ENCODE peak calls at places on chromosomes 4 and X, in ten cellular contexts. One of them, this sample, is unnamed.

GRCh38 chr4:158604369-158604768 is 67.3 kb downstream of the C4orf46 start:
- DNase-seq in adipocyte: no peak
- DNase-seq in occipital lobe: no peak
- DNase-seq in Karpas-422: no peak
- DNase-seq in NCI-H1092 treated with DMSO at 0.1 percent for 48 hours: no peak
- DNase-seq in WTC11: no peak
- DNase-seq in NCI-H748 treated with DMSO at 0.1 percent for 48 hours: no peak
- DNase-seq in heart left ventricle: no peak
- DNase-seq in naive thymus-derived CD4-positive, alpha-beta T cell: no peak
- DNase-seq in iris pigment epithelial cell: no peak
- DNase-seq in this sample: no peak

GRCh38 chr4:185573651-185574199 is 38.4 kb upstream of the PDLIM3 start:
- DNase-seq in heart left ventricle: no peak
- DNase-seq in adipocyte: peak; percentile 75
- DNase-seq in naive thymus-derived CD4-positive, alpha-beta T cell: no peak
- DNase-seq in occipital lobe: no peak
- DNase-seq in NCI-H1092 treated with DMSO at 0.1 percent for 48 hours: no peak
- DNase-seq in iris pigment epithelial cell: peak; percentile 93
- DNase-seq in NCI-H748 treated with DMSO at 0.1 percent for 48 hours: peak; percentile 20
- DNase-seq in WTC11: peak; percentile 41
- DNase-seq in Karpas-422: no peak
- DNase-seq in this sample: no peak

GRCh38 chr4:108170729-108171540 is 2.2 kb upstream of the LEF1 start:
- DNase-seq in WTC11: no peak
- DNase-seq in occipital lobe: no peak
- DNase-seq in adipocyte: peak; percentile 12
- DNase-seq in NCI-H1092 treated with DMSO at 0.1 percent for 48 hours: no peak
- DNase-seq in Karpas-422: no peak
- DNase-seq in naive thymus-derived CD4-positive, alpha-beta T cell: no peak
- DNase-seq in iris pigment epithelial cell: no peak
- DNase-seq in NCI-H748 treated with DMSO at 0.1 percent for 48 hours: no peak
- DNase-seq in heart left ventricle: no peak
- DNase-seq in this sample: no peak

GRCh38 chr4:96473246-96473645 is 633.4 kb downstream of the PDHA2 start:
- DNase-seq in Karpas-422: no peak
- DNase-seq in iris pigment epithelial cell: no peak
- DNase-seq in adipocyte: no peak
- DNase-seq in occipital lobe: no peak
- DNase-seq in naive thymus-derived CD4-positive, alpha-beta T cell: no peak
- DNase-seq in heart left ventricle: no peak
- DNase-seq in NCI-H748 treated with DMSO at 0.1 percent for 48 hours: no peak
- DNase-seq in NCI-H1092 treated with DMSO at 0.1 percent for 48 hours: no peak
- DNase-seq in WTC11: no peak
- DNase-seq in this sample: no peak

GRCh38 chr4:12949719-12950118 is 534.4 kb downstream of the RAB28 start:
- DNase-seq in NCI-H1092 treated with DMSO at 0.1 percent for 48 hours: no peak
- DNase-seq in iris pigment epithelial cell: peak; percentile 0
- DNase-seq in NCI-H748 treated with DMSO at 0.1 percent for 48 hours: peak; percentile 15
- DNase-seq in naive thymus-derived CD4-positive, alpha-beta T cell: no peak
- DNase-seq in Karpas-422: no peak
- DNase-seq in occipital lobe: no peak
- DNase-seq in adipocyte: no peak
- DNase-seq in heart left ventricle: no peak
- DNase-seq in WTC11: no peak
- DNase-seq in this sample: no peak

GRCh38 chr4:174217273-174218126 is 66.0 kb downstream of the FBXO8 start:
- DNase-seq in Karpas-422: no peak
- DNase-seq in WTC11: peak; percentile 40
- DNase-seq in iris pigment epithelial cell: peak; percentile 61
- DNase-seq in NCI-H1092 treated with DMSO at 0.1 percent for 48 hours: peak; percentile 23
- DNase-seq in adipocyte: peak; percentile 73
- DNase-seq in NCI-H748 treated with DMSO at 0.1 percent for 48 hours: no peak
- DNase-seq in heart left ventricle: peak; percentile 27
- DNase-seq in occipital lobe: no peak
- DNase-seq in naive thymus-derived CD4-positive, alpha-beta T cell: no peak
- DNase-seq in this sample: peak; percentile 69

GRCh38 chr4:11805837-11806236 is 377.1 kb upstream of the HS3ST1 start:
- DNase-seq in iris pigment epithelial cell: peak; percentile 14
- DNase-seq in heart left ventricle: no peak
- DNase-seq in WTC11: no peak
- DNase-seq in NCI-H1092 treated with DMSO at 0.1 percent for 48 hours: peak; percentile 1
- DNase-seq in naive thymus-derived CD4-positive, alpha-beta T cell: no peak
- DNase-seq in Karpas-422: peak; percentile 60
- DNase-seq in occipital lobe: no peak
- DNase-seq in NCI-H748 treated with DMSO at 0.1 percent for 48 hours: peak; percentile 20
- DNase-seq in adipocyte: peak; percentile 26
- DNase-seq in this sample: no peak

GRCh38 chr4:123616970-123617392 is 220.4 kb downstream of the SPRY1 start:
- DNase-seq in naive thymus-derived CD4-positive, alpha-beta T cell: peak; percentile 42
- DNase-seq in NCI-H748 treated with DMSO at 0.1 percent for 48 hours: peak; percentile 80
- DNase-seq in iris pigment epithelial cell: peak; percentile 63
- DNase-seq in NCI-H1092 treated with DMSO at 0.1 percent for 48 hours: peak; percentile 93
- DNase-seq in WTC11: no peak
- DNase-seq in Karpas-422: no peak
- DNase-seq in occipital lobe: peak; percentile 21
- DNase-seq in adipocyte: no peak
- DNase-seq in heart left ventricle: peak; percentile 84
- DNase-seq in this sample: no peak

GRCh38 chr4:124288706-124289486 is 423.6 kb downstream of the ANKRD50 start:
- DNase-seq in naive thymus-derived CD4-positive, alpha-beta T cell: no peak
- DNase-seq in occipital lobe: no peak
- DNase-seq in NCI-H1092 treated with DMSO at 0.1 percent for 48 hours: no peak
- DNase-seq in Karpas-422: no peak
- DNase-seq in heart left ventricle: no peak
- DNase-seq in iris pigment epithelial cell: peak; percentile 41
- DNase-seq in NCI-H748 treated with DMSO at 0.1 percent for 48 hours: no peak
- DNase-seq in WTC11: no peak
- DNase-seq in adipocyte: peak; percentile 20
- DNase-seq in this sample: no peak

GRCh38 chrX:15356444-15356843 is 21.1 kb upstream of the PIGA start:
- DNase-seq in adipocyte: peak; percentile 83
- DNase-seq in Karpas-422: peak; percentile 55
- DNase-seq in occipital lobe: no peak
- DNase-seq in iris pigment epithelial cell: peak; percentile 75
- DNase-seq in naive thymus-derived CD4-positive, alpha-beta T cell: no peak
- DNase-seq in NCI-H748 treated with DMSO at 0.1 percent for 48 hours: no peak
- DNase-seq in heart left ventricle: no peak
- DNase-seq in WTC11: no peak
- DNase-seq in NCI-H1092 treated with DMSO at 0.1 percent for 48 hours: no peak
- DNase-seq in this sample: no peak

GRCh38 chr4:123783091-123783765 is 386.6 kb downstream of the SPRY1 start:
- DNase-seq in naive thymus-derived CD4-positive, alpha-beta T cell: no peak
- DNase-seq in occipital lobe: no peak
- DNase-seq in NCI-H748 treated with DMSO at 0.1 percent for 48 hours: no peak
- DNase-seq in NCI-H1092 treated with DMSO at 0.1 percent for 48 hours: no peak
- DNase-seq in WTC11: no peak
- DNase-seq in iris pigment epithelial cell: peak; percentile 46
- DNase-seq in heart left ventricle: no peak
- DNase-seq in Karpas-422: no peak
- DNase-seq in adipocyte: peak; percentile 31
- DNase-seq in this sample: no peak

GRCh38 chrX:12488781-12489180 is 302.4 kb upstream of the PRPS2 start:
- DNase-seq in naive thymus-derived CD4-positive, alpha-beta T cell: no peak
- DNase-seq in NCI-H1092 treated with DMSO at 0.1 percent for 48 hours: no peak
- DNase-seq in WTC11: no peak
- DNase-seq in heart left ventricle: no peak
- DNase-seq in NCI-H748 treated with DMSO at 0.1 percent for 48 hours: no peak
- DNase-seq in occipital lobe: no peak
- DNase-seq in iris pigment epithelial cell: no peak
- DNase-seq in Karpas-422: no peak
- DNase-seq in adipocyte: no peak
- DNase-seq in this sample: no peak

GRCh38 chr4:101162990-101163380 is 184.3 kb downstream of the PPP3CA start:
- DNase-seq in iris pigment epithelial cell: no peak
- DNase-seq in NCI-H748 treated with DMSO at 0.1 percent for 48 hours: no peak
- DNase-seq in NCI-H1092 treated with DMSO at 0.1 percent for 48 hours: no peak
- DNase-seq in adipocyte: no peak
- DNase-seq in occipital lobe: no peak
- DNase-seq in heart left ventricle: no peak
- DNase-seq in Karpas-422: no peak
- DNase-seq in naive thymus-derived CD4-positive, alpha-beta T cell: no peak
- DNase-seq in WTC11: no peak
- DNase-seq in this sample: no peak

GRCh38 chrX:2874222-2875135 is 45.7 kb downstream of the GYG2 start:
- DNase-seq in NCI-H748 treated with DMSO at 0.1 percent for 48 hours: no peak
- DNase-seq in naive thymus-derived CD4-positive, alpha-beta T cell: no peak
- DNase-seq in WTC11: no peak
- DNase-seq in NCI-H1092 treated with DMSO at 0.1 percent for 48 hours: no peak
- DNase-seq in occipital lobe: no peak
- DNase-seq in iris pigment epithelial cell: no peak
- DNase-seq in heart left ventricle: no peak
- DNase-seq in Karpas-422: no peak
- DNase-seq in adipocyte: no peak
- DNase-seq in this sample: no peak

GRCh38 chrX:101759000-101759399 is 99.3 kb upstream of the ARMCX2 start:
- DNase-seq in Karpas-422: peak; percentile 71
- DNase-seq in adipocyte: peak; percentile 66
- DNase-seq in naive thymus-derived CD4-positive, alpha-beta T cell: peak; percentile 8
- DNase-seq in occipital lobe: no peak
- DNase-seq in heart left ventricle: peak; percentile 7
- DNase-seq in WTC11: peak; percentile 56
- DNase-seq in NCI-H1092 treated with DMSO at 0.1 percent for 48 hours: peak; percentile 5
- DNase-seq in NCI-H748 treated with DMSO at 0.1 percent for 48 hours: no peak
- DNase-seq in iris pigment epithelial cell: peak; percentile 43
- DNase-seq in this sample: no peak

GRCh38 chrX:27915617-27916016 is 65.6 kb downstream of the DCAF8L1 start:
- DNase-seq in occipital lobe: no peak
- DNase-seq in adipocyte: no peak
- DNase-seq in Karpas-422: no peak
- DNase-seq in heart left ventricle: no peak
- DNase-seq in NCI-H748 treated with DMSO at 0.1 percent for 48 hours: no peak
- DNase-seq in naive thymus-derived CD4-positive, alpha-beta T cell: no peak
- DNase-seq in iris pigment epithelial cell: peak; percentile 60
- DNase-seq in WTC11: no peak
- DNase-seq in NCI-H1092 treated with DMSO at 0.1 percent for 48 hours: no peak
- DNase-seq in this sample: no peak

GRCh38 chr4:117479673-117480072 is 394.3 kb upstream of the TRAM1L1 start:
- DNase-seq in adipocyte: no peak
- DNase-seq in NCI-H1092 treated with DMSO at 0.1 percent for 48 hours: no peak
- DNase-seq in WTC11: no peak
- DNase-seq in NCI-H748 treated with DMSO at 0.1 percent for 48 hours: no peak
- DNase-seq in heart left ventricle: no peak
- DNase-seq in iris pigment epithelial cell: no peak
- DNase-seq in Karpas-422: no peak
- DNase-seq in naive thymus-derived CD4-positive, alpha-beta T cell: no peak
- DNase-seq in occipital lobe: no peak
- DNase-seq in this sample: no peak

GRCh38 chr4:101321481-101322042 is 25.8 kb downstream of the PPP3CA start:
- DNase-seq in adipocyte: peak; percentile 31
- DNase-seq in heart left ventricle: no peak
- DNase-seq in iris pigment epithelial cell: peak; percentile 8
- DNase-seq in naive thymus-derived CD4-positive, alpha-beta T cell: no peak
- DNase-seq in NCI-H1092 treated with DMSO at 0.1 percent for 48 hours: no peak
- DNase-seq in WTC11: no peak
- DNase-seq in occipital lobe: no peak
- DNase-seq in Karpas-422: no peak
- DNase-seq in NCI-H748 treated with DMSO at 0.1 percent for 48 hours: no peak
- DNase-seq in this sample: no peak

GRCh38 chr4:169305651-169306050 is 34.9 kb upstream of the SH3RF1 start:
- DNase-seq in iris pigment epithelial cell: peak; percentile 31
- DNase-seq in adipocyte: peak; percentile 64
- DNase-seq in occipital lobe: no peak
- DNase-seq in Karpas-422: no peak
- DNase-seq in naive thymus-derived CD4-positive, alpha-beta T cell: no peak
- DNase-seq in WTC11: no peak
- DNase-seq in heart left ventricle: peak; percentile 23
- DNase-seq in NCI-H1092 treated with DMSO at 0.1 percent for 48 hours: no peak
- DNase-seq in NCI-H748 treated with DMSO at 0.1 percent for 48 hours: no peak
- DNase-seq in this sample: no peak

GRCh38 chr4:128468485-128468989 is 180.9 kb upstream of the PGRMC2 start:
- DNase-seq in NCI-H748 treated with DMSO at 0.1 percent for 48 hours: no peak
- DNase-seq in NCI-H1092 treated with DMSO at 0.1 percent for 48 hours: peak; percentile 5
- DNase-seq in Karpas-422: peak; percentile 57
- DNase-seq in heart left ventricle: peak; percentile 36
- DNase-seq in naive thymus-derived CD4-positive, alpha-beta T cell: no peak
- DNase-seq in WTC11: no peak
- DNase-seq in adipocyte: peak; percentile 95
- DNase-seq in occipital lobe: peak; percentile 3
- DNase-seq in iris pigment epithelial cell: peak; percentile 99
- DNase-seq in this sample: peak; percentile 30

GRCh38 chrX:115093206-115093605 is 75.8 kb upstream of the IL13RA2 start:
- DNase-seq in NCI-H748 treated with DMSO at 0.1 percent for 48 hours: no peak
- DNase-seq in adipocyte: no peak
- DNase-seq in Karpas-422: no peak
- DNase-seq in iris pigment epithelial cell: no peak
- DNase-seq in WTC11: no peak
- DNase-seq in occipital lobe: no peak
- DNase-seq in naive thymus-derived CD4-positive, alpha-beta T cell: no peak
- DNase-seq in heart left ventricle: no peak
- DNase-seq in NCI-H1092 treated with DMSO at 0.1 percent for 48 hours: no peak
- DNase-seq in this sample: no peak

GRCh38 chr4:172045981-172046380 is 232.8 kb downstream of the GALNTL6 start:
- DNase-seq in iris pigment epithelial cell: no peak
- DNase-seq in Karpas-422: no peak
- DNase-seq in adipocyte: no peak
- DNase-seq in NCI-H1092 treated with DMSO at 0.1 percent for 48 hours: no peak
- DNase-seq in heart left ventricle: no peak
- DNase-seq in naive thymus-derived CD4-positive, alpha-beta T cell: no peak
- DNase-seq in WTC11: no peak
- DNase-seq in occipital lobe: no peak
- DNase-seq in NCI-H748 treated with DMSO at 0.1 percent for 48 hours: no peak
- DNase-seq in this sample: no peak

GRCh38 chr4:75289843-75290616 is 224.2 kb downstream of the RCHY1 start:
- DNase-seq in Karpas-422: peak; percentile 80
- DNase-seq in adipocyte: peak; percentile 2
- DNase-seq in NCI-H1092 treated with DMSO at 0.1 percent for 48 hours: no peak
- DNase-seq in occipital lobe: peak; percentile 1
- DNase-seq in WTC11: peak; percentile 53
- DNase-seq in NCI-H748 treated with DMSO at 0.1 percent for 48 hours: peak; percentile 97
- DNase-seq in heart left ventricle: no peak
- DNase-seq in iris pigment epithelial cell: peak; percentile 24
- DNase-seq in naive thymus-derived CD4-positive, alpha-beta T cell: no peak
- DNase-seq in this sample: no peak

GRCh38 chr4:156946508-156947197 is 24.9 kb downstream of the PDGFC start:
- DNase-seq in NCI-H748 treated with DMSO at 0.1 percent for 48 hours: no peak
- DNase-seq in Karpas-422: no peak
- DNase-seq in NCI-H1092 treated with DMSO at 0.1 percent for 48 hours: peak; percentile 7
- DNase-seq in heart left ventricle: peak; percentile 13
- DNase-seq in iris pigment epithelial cell: peak; percentile 100
- DNase-seq in occipital lobe: no peak
- DNase-seq in naive thymus-derived CD4-positive, alpha-beta T cell: no peak
- DNase-seq in adipocyte: peak; percentile 86
- DNase-seq in WTC11: no peak
- DNase-seq in this sample: peak; percentile 49

GRCh38 chr4:185796176-185796575 is 15.8 kb downstream of the SORBS2 start:
- DNase-seq in WTC11: no peak
- DNase-seq in heart left ventricle: no peak
- DNase-seq in NCI-H1092 treated with DMSO at 0.1 percent for 48 hours: no peak
- DNase-seq in NCI-H748 treated with DMSO at 0.1 percent for 48 hours: no peak
- DNase-seq in naive thymus-derived CD4-positive, alpha-beta T cell: no peak
- DNase-seq in adipocyte: no peak
- DNase-seq in Karpas-422: no peak
- DNase-seq in iris pigment epithelial cell: no peak
- DNase-seq in occipital lobe: no peak
- DNase-seq in this sample: no peak

GRCh38 chr4:153038493-153039311 is 102.6 kb downstream of the FHDC1 start:
- DNase-seq in NCI-H748 treated with DMSO at 0.1 percent for 48 hours: peak; percentile 37
- DNase-seq in heart left ventricle: no peak
- DNase-seq in WTC11: no peak
- DNase-seq in naive thymus-derived CD4-positive, alpha-beta T cell: no peak
- DNase-seq in occipital lobe: no peak
- DNase-seq in iris pigment epithelial cell: no peak
- DNase-seq in adipocyte: no peak
- DNase-seq in NCI-H1092 treated with DMSO at 0.1 percent for 48 hours: peak; percentile 66
- DNase-seq in Karpas-422: no peak
- DNase-seq in this sample: no peak

GRCh38 chr4:7757501-7758443 is 181.9 kb downstream of the AFAP1 start:
- DNase-seq in iris pigment epithelial cell: no peak
- DNase-seq in WTC11: no peak
- DNase-seq in heart left ventricle: peak; percentile 55
- DNase-seq in naive thymus-derived CD4-positive, alpha-beta T cell: no peak
- DNase-seq in NCI-H748 treated with DMSO at 0.1 percent for 48 hours: no peak
- DNase-seq in NCI-H1092 treated with DMSO at 0.1 percent for 48 hours: no peak
- DNase-seq in adipocyte: no peak
- DNase-seq in occipital lobe: no peak
- DNase-seq in Karpas-422: no peak
- DNase-seq in this sample: no peak

GRCh38 chr4:156961241-156962068 is 10.1 kb downstream of the PDGFC start:
- DNase-seq in naive thymus-derived CD4-positive, alpha-beta T cell: no peak
- DNase-seq in NCI-H748 treated with DMSO at 0.1 percent for 48 hours: no peak
- DNase-seq in heart left ventricle: no peak
- DNase-seq in Karpas-422: no peak
- DNase-seq in occipital lobe: no peak
- DNase-seq in iris pigment epithelial cell: no peak
- DNase-seq in NCI-H1092 treated with DMSO at 0.1 percent for 48 hours: no peak
- DNase-seq in adipocyte: no peak
- DNase-seq in WTC11: no peak
- DNase-seq in this sample: no peak